ENCODE peak calls at places on chromosomes 11 and 22, in five cellular contexts. N, W, Z, I and P are unnamed samples.

GRCh38 chr22:22884888-22885840 is 2.5 kb upstream of the IGLL5 start:
- DNase-seq in N (no peak), Z (no peak), I (no peak), W (peak; percentile 77), P (no peak)

GRCh38 chr11:73598719-73599379 is 937 bp upstream of the FAM168A start:
- DNase-seq in N (no peak), Z (no peak), I (no peak), W (no peak), P (no peak)

GRCh38 chr11:102453286-102453797 is 777 bp upstream of the TMEM123 start:
- DNase-seq in I (no peak), Z (peak; percentile 59), N (no peak), W (no peak), P (no peak)

GRCh38 chr11:73404506-73405145 is 28.4 kb downstream of the RELT start:
- DNase-seq in N (no peak), I (no peak), Z (no peak), W (no peak), P (no peak)

GRCh38 chr22:48265000-48265625 is 1502.7 kb downstream of the TBC1D22A start:
- DNase-seq in I (no peak), Z (no peak), W (no peak), N (no peak), P (no peak)

GRCh38 chr11:7673724-7674434 is 579 bp upstream of the CYB5R2 start:
- DNase-seq in Z (peak; percentile 49), W (peak; percentile 76), I (no peak), N (no peak), P (no peak)

GRCh38 chr11:58805065-58805464 is 39.4 kb downstream of the GLYATL2 start:
- DNase-seq in I (peak; percentile 13), Z (no peak), W (no peak), N (no peak), P (no peak)

GRCh38 chr11:76307978-76308747 is 72.8 kb downstream of the THAP12 start:
- DNase-seq in I (no peak), Z (no peak), W (no peak), N (no peak), P (no peak)

GRCh38 chr22:38652858-38653257 is 3.3 kb downstream of the FAM227A start:
- DNase-seq in I (no peak), Z (no peak), N (no peak), W (peak; percentile 31), P (no peak)

DNA sequence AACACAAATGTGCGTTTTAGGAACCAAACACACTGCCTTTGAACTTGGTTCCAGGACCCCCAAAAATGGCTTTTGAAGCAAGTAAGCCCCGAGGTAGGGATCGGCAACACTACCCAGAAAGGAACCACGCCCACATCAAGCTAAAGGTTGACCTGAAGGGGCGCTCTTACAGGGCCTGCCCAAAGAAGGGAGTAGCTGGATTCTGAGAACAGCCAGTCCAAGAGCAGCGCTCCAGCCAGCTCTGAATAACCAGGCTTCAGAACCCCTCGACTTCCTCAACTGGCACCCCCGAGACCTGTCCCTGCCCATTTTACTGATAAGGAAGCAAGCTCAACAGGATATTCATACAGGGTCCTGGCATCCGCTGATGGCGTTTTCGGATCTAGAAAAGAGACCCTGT is 18.9 kb upstream of the MOB2 start:
- DNase-seq in I (no peak), W (no peak), N (no peak), Z (no peak), P (no peak)
- TF ChIP-seq CTCF in I (no peak), W (no peak), N (no peak), Z (no peak), P (no peak)

DNA sequence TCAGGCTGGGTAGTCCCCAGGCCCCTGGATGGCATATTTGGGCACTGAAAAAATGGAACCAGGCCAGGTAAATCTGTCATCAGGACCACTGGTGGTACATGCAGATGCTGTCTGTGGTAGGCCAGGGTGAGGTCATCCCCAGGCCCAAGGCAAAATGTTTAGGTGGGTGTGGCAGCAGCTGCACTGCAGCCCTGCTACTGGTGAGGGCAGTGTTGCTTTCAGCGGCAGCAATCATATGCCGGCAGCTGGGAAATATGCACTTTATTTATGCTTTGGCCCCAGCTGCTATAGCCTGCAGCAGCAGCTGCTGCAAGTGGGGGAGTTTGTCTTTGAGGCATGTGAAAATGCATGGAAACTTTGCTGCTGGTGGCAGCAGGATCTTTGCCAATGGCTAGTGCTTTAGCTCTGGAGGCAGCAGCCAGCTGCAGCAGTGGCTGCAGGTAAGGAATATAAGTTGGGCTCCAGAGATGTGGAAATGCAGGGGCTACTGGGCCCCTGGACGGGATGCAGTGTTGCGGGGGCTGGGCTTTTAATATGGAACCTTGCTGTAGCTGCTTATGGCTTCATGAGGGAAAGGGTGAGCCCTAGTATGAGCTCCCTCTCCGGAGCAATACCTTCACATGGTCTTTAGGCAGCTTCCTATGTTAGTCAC is 365.7 kb upstream of the CADM1 start:
- DNase-seq in N (no peak), I (peak; percentile 3), W (peak; percentile 15), Z (no peak), P (no peak)
- H3K4me3 ChIP-seq in N (no peak overlapping the region), I (no peak overlapping the region), W (no peak overlapping the region), Z (no peak overlapping the region), P (no peak overlapping the region)

DNA sequence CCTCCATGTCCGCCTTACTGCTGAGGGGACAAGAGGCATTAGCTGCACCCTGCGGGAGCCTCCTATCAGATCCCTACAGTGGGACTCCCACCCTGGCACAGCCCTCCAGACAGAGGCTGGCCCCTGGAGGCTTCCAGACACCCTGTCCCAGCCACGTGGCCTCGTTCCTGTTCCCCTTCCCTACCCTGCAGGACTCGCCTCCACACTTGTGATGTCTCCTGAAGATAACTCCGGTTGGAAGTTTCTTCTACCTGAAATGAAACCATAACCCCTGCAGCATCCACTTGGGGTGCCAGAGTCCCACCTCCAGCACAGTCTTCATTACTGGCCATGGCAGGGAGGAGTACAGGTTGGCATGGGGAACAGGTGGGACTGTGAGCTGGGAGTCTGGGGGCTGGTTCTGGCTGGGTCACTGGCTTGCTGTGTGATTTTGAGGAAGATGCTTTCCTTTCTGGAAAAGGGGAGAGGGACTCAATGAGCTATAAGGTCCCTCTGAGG is 4.9 kb upstream of the SH3BP1 start:
- DNase-seq in W (no peak), Z (no peak), I (no peak), N (no peak), P (no peak)
- TF ChIP-seq CTCF in W (no peak), Z (no peak), I (peak; percentile 26), N (peak; percentile 43), P (peak; percentile 44)

DNA sequence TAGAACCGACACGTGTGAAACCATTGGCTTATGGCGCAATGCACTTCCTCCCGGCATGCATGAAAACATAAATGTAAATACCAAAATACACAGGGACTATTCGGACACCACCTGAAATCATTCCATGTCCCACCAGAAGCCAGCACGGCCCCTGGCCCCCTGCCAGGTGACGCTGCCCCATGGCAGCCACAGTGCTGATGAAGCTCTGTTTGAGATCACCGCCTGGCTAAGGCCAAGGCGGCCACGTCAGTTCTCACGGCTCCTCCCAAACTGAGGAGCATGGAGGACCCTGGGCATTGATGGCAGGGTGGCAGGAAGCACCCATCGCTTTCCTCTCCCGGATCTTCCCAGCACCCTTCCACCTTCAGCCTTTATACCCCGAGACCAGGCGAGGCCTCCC is 89.5 kb downstream of the CDKN1C start:
- DNase-seq in Z (peak; percentile 3), W (peak; percentile 6), N (no peak), I (no peak), P (no peak)
- H3K4me3 ChIP-seq in Z (no peak overlapping the region), W (no peak overlapping the region), N (no peak overlapping the region), I (no peak overlapping the region), P (no peak overlapping the region)

DNA sequence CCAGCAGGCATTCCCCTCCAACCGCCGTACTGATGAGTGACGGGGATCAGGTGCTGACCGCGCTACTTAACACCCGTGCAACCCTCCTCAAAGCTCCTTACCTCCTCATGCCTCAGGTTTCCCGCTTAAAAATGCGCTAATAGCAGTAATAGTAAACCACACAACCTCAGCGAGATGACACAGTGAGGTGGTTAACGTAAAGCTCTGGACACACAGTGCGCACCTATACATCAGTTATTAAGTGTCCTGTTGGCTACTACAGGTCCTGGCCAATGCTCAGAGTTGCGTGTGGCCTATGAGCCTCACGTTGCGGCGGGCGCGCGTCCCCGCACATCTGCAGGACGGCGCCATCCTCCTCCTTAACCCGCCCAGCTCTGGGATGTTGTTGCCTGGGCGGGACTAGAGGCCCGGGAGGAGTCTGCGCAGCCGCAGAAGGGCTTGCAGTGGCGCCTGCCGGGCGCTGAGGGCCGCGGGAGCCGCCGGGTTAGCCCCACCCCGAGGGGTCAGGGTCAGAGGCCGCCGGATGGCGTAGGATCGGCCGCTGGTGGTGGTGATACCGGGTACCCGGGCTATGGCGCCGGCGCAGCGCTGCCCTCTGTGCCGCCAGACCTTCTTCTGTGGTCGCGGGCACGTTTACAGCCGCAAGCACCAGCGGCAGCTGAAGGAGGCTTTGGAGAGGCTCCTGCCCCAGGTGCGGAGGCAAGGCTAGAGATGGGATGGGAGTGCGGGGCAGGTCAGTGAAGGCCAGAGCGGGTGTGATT is at the start of gene CENATAC:
- DNase-seq in W (peak; percentile 97), I (peak; percentile 88), Z (peak; percentile 95), N (peak; percentile 31), P (peak; percentile 39)
- TF ChIP-seq CTCF in W (peak; percentile 17), I (no peak), Z (no peak), N (no peak), P (no peak)

DNA sequence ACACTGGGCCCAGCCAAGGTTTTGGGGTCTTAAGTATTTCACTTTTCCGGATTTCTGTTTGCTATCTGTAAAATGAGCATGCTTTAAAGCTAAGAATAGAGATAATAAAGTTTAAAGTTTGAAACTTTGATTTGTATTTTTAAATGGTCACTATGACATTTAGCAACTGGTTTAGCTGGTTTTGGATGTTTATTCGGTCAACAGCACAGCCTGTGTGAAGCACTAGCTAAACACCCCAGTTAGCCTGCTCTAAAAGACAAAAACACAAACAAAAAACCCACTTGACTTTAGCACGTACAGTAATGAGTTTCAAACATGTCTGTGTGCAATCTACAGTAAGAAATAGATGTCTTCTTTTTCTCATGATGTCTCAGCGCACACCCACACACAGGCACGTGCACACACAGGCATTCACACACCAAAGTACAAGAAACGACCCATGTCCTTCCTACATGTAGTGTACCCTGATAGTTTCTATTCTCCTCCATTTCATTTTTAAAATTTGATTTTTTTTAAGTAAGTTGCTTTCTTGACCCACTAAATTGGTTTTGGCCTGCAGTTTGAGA is 29.4 kb downstream of the SLC1A2 start:
- DNase-seq in W (no peak), I (no peak), N (no peak), Z (peak; percentile 9), P (no peak)
- H3K4me3 ChIP-seq in W (no peak overlapping the region), I (no peak overlapping the region), N (no peak overlapping the region), Z (no peak overlapping the region), P (no peak overlapping the region)

GRCh38 chr11:57233702-57234101 is 3.3 kb downstream of the APLNR start:
- DNase-seq in Z (no peak), W (no peak), N (no peak), I (no peak), P (no peak)
- TF ChIP-seq CTCF in Z (no peak), W (no peak), N (no peak), I (no peak), P (no peak)